ENCODE peak calls at places on chromosomes 11 and 22, in four cellular contexts. T is heart right ventricle, A is NCI-H2081, B is Calu3. F is an unnamed sample.

GRCh38 chr22:25781801-25782200 is 39.8 kb downstream of the MYO18B start:
- DNase-seq in T (no peak), B (no peak), A (no peak), F (no peak)

GRCh38 chr11:35554491-35555237 is 29.2 kb upstream of the PAMR1 start:
- DNase-seq in B (no peak), A (no peak), T (no peak), F (no peak)

GRCh38 chr11:67409781-67410368 is 5.6 kb upstream of the CARNS1 start:
- DNase-seq in T (no peak), A (no peak), B (peak), F (no peak)

GRCh38 chr22:25069758-25070461 is 117.4 kb downstream of the KIAA1671 start:
- DNase-seq in A (no peak), T (no peak), B (no peak), F (no peak)

GRCh38 chr11:134207538-134208239 is 16.1 kb downstream of the NCAPD3 start:
- DNase-seq in T (no peak), B (peak), A (peak), F (peak)

GRCh38 chr11:66619080-66619554 is 2.7 kb downstream of the RBM14 start:
- DNase-seq in A (no peak), B (no peak), T (no peak), F (no peak)

GRCh38 chr22:37850801-37851200 is 1.6 kb downstream of the EIF3L start:
- DNase-seq in B (no peak), A (no peak), T (no peak), F (no peak)

GRCh38 chr22:38753894-38754246 is 1.9 kb downstream of the SUN2 start:
- DNase-seq in A (no peak), T (no peak), B (no peak), F (no peak)

GRCh38 chr22:50032109-50032871 is 19.7 kb upstream of the IL17REL start:
- DNase-seq in A (no peak), B (no peak), T (no peak), F (no peak)

GRCh38 chr22:50582562-50583293 is at the start of gene CHKB:
- DNase-seq in T (peak), A (peak), B (peak), F (peak)

GRCh38 chr11:119085523-119085878 is 820 bp downstream of the HMBS start:
- DNase-seq in T (no peak), B (no peak), A (no peak), F (no peak)

GRCh38 chr22:44550666-44551491 is 52.8 kb upstream of the RTL6 start:
- DNase-seq in B (no peak), A (no peak), T (peak), F (peak)

GRCh38 chr11:64233913-64234839 is at the start of gene VEGFB:
- DNase-seq in A (peak), T (peak), B (peak), F (peak)

GRCh38 chr11:120835601-120836228 is 188.2 kb upstream of the TBCEL start:
- DNase-seq in T (no peak), A (no peak), B (no peak), F (no peak)

F was measured in lung.